ENCODE peak calls at places on chromosomes 7 and 10, in four cellular contexts. One of them, this sample, is unnamed.

GRCh38 chr7:132205515-132205914 is 370.8 kb downstream of the PLXNA4 start:
- DNase-seq in stimulated activated naive CD4-positive, alpha-beta T cell: no peak
- DNase-seq in COLO829: no peak
- DNase-seq in HFFc6: no peak
- DNase-seq in this sample: no peak

GRCh38 chr7:81370857-81371256 is 399.0 kb downstream of the HGF start:
- DNase-seq in stimulated activated naive CD4-positive, alpha-beta T cell: no peak
- DNase-seq in COLO829: no peak
- DNase-seq in HFFc6: no peak
- DNase-seq in this sample: no peak

GRCh38 chr7:155709453-155709852 is 65.0 kb downstream of the RBM33 start:
- DNase-seq in stimulated activated naive CD4-positive, alpha-beta T cell: no peak
- DNase-seq in COLO829: no peak
- DNase-seq in HFFc6: no peak
- DNase-seq in this sample: no peak

GRCh38 chr7:133275008-133275407 is 22.1 kb downstream of the EXOC4 start:
- DNase-seq in stimulated activated naive CD4-positive, alpha-beta T cell: no peak
- DNase-seq in COLO829: no peak
- DNase-seq in HFFc6: no peak
- DNase-seq in this sample: peak; percentile 40

GRCh38 chr7:134669845-134670373 is 23.3 kb downstream of the BPGM start:
- DNase-seq in stimulated activated naive CD4-positive, alpha-beta T cell: peak; percentile 88
- DNase-seq in COLO829: peak; percentile 92
- DNase-seq in HFFc6: peak; percentile 86
- DNase-seq in this sample: peak; percentile 76

GRCh38 chr10:18505719-18506118 is 145.7 kb downstream of the NSUN6 start:
- DNase-seq in stimulated activated naive CD4-positive, alpha-beta T cell: no peak
- DNase-seq in COLO829: no peak
- DNase-seq in HFFc6: no peak
- DNase-seq in this sample: no peak

GRCh38 chr10:26555719-26556368 is 117.7 kb downstream of the APBB1IP start:
- DNase-seq in stimulated activated naive CD4-positive, alpha-beta T cell: no peak
- DNase-seq in COLO829: no peak
- DNase-seq in HFFc6: peak; percentile 72
- DNase-seq in this sample: no peak

GRCh38 chr7:77657427-77658331 is 38.6 kb upstream of the RSBN1L start:
- DNase-seq in stimulated activated naive CD4-positive, alpha-beta T cell: peak; percentile 50
- DNase-seq in COLO829: no peak
- DNase-seq in HFFc6: peak; percentile 49
- DNase-seq in this sample: peak; percentile 83

GRCh38 chr7:141585592-141586510 is 34.6 kb downstream of the AGK start:
- DNase-seq in stimulated activated naive CD4-positive, alpha-beta T cell: no peak
- DNase-seq in COLO829: peak; percentile 97
- DNase-seq in HFFc6: peak; percentile 86
- DNase-seq in this sample: peak; percentile 88

GRCh38 chr10:88994034-88994433 is 3.4 kb downstream of the FAS start:
- DNase-seq in stimulated activated naive CD4-positive, alpha-beta T cell: no peak
- DNase-seq in COLO829: no peak
- DNase-seq in HFFc6: peak; percentile 51
- DNase-seq in this sample: no peak

GRCh38 chr10:45152726-45153125 is 152.0 kb downstream of the ZNF22 start:
- DNase-seq in stimulated activated naive CD4-positive, alpha-beta T cell: no peak
- DNase-seq in COLO829: no peak
- DNase-seq in HFFc6: no peak
- DNase-seq in this sample: no peak

GRCh38 chr7:28272461-28272877 is 91.9 kb upstream of the JAZF1 start:
- DNase-seq in stimulated activated naive CD4-positive, alpha-beta T cell: peak; percentile 29
- DNase-seq in COLO829: peak; percentile 42
- DNase-seq in HFFc6: peak; percentile 35
- DNase-seq in this sample: peak; percentile 78

This sample was measured in SK-MEL-5.